ENCODE peak calls at places on chromosomes 16 and 17, in six cellular contexts. One of them, this sample, is unnamed.

GRCh38 chr16:27324851-27325301 is 11.1 kb downstream of the IL4R start:
- DNase-seq in fibroblast of the aortic adventitia: no peak
- DNase-seq in H7: peak; percentile 77
- DNase-seq in fibroblast of pulmonary artery: no peak
- DNase-seq in tibial nerve: no peak
- DNase-seq in A549: no peak
- DNase-seq in this sample: no peak

GRCh38 chr17:4329838-4330237 is 36.6 kb downstream of the UBE2G1 start:
- DNase-seq in fibroblast of the aortic adventitia: peak; percentile 87
- DNase-seq in tibial nerve: no peak
- DNase-seq in A549: peak; percentile 90
- DNase-seq in H7: no peak
- DNase-seq in fibroblast of pulmonary artery: peak; percentile 87
- DNase-seq in this sample: peak; percentile 73

GRCh38 chr16:58086381-58087208 is 42.6 kb downstream of the CFAP20 start:
- DNase-seq in A549: no peak
- DNase-seq in fibroblast of pulmonary artery: no peak
- DNase-seq in H7: no peak
- DNase-seq in tibial nerve: no peak
- DNase-seq in fibroblast of the aortic adventitia: no peak
- DNase-seq in this sample: no peak

GRCh38 chr16:9119795-9120194 is 28.4 kb downstream of the HAPSTR1 start:
- DNase-seq in fibroblast of pulmonary artery: peak; percentile 95
- DNase-seq in fibroblast of the aortic adventitia: peak; percentile 98
- DNase-seq in tibial nerve: no peak
- DNase-seq in A549: no peak
- DNase-seq in H7: no peak
- DNase-seq in this sample: no peak

GRCh38 chr17:73657473-73658116 is 13.3 kb upstream of the SDK2 start:
- DNase-seq in H7: peak; percentile 74
- DNase-seq in tibial nerve: no peak
- DNase-seq in fibroblast of the aortic adventitia: no peak
- DNase-seq in A549: peak; percentile 70
- DNase-seq in fibroblast of pulmonary artery: peak; percentile 17
- DNase-seq in this sample: peak; percentile 52

GRCh38 chr17:9912146-9913099 is 7.4 kb upstream of the RCVRN start:
- DNase-seq in A549: no peak
- DNase-seq in H7: no peak
- DNase-seq in fibroblast of the aortic adventitia: no peak
- DNase-seq in tibial nerve: no peak
- DNase-seq in fibroblast of pulmonary artery: no peak
- DNase-seq in this sample: no peak

GRCh38 chr17:75740631-75741077 is 19.4 kb downstream of the ITGB4 start:
- DNase-seq in A549: no peak
- DNase-seq in tibial nerve: no peak
- DNase-seq in H7: peak; percentile 78
- DNase-seq in fibroblast of pulmonary artery: no peak
- DNase-seq in fibroblast of the aortic adventitia: no peak
- DNase-seq in this sample: no peak

GRCh38 chr17:78338860-78339259 is 21.0 kb downstream of the SOCS3 start:
- DNase-seq in fibroblast of pulmonary artery: no peak
- DNase-seq in H7: no peak
- DNase-seq in tibial nerve: no peak
- DNase-seq in A549: no peak
- DNase-seq in fibroblast of the aortic adventitia: no peak
- DNase-seq in this sample: no peak

GRCh38 chr17:45376171-45376564 is 56.5 kb downstream of the ARHGAP27 start:
- DNase-seq in H7: peak; percentile 69
- DNase-seq in A549: no peak
- DNase-seq in fibroblast of the aortic adventitia: no peak
- DNase-seq in tibial nerve: no peak
- DNase-seq in fibroblast of pulmonary artery: no peak
- DNase-seq in this sample: no peak

GRCh38 chr17:81601525-81602120 is 35.3 kb downstream of the NPLOC4 start:
- DNase-seq in fibroblast of pulmonary artery: peak; percentile 86
- DNase-seq in H7: peak; percentile 83
- DNase-seq in tibial nerve: no peak
- DNase-seq in fibroblast of the aortic adventitia: peak; percentile 87
- DNase-seq in A549: peak; percentile 80
- DNase-seq in this sample: peak; percentile 74

GRCh38 chr17:43709210-43709609 is 47.5 kb upstream of the MEOX1 start:
- DNase-seq in tibial nerve: no peak
- DNase-seq in fibroblast of pulmonary artery: no peak
- DNase-seq in H7: no peak
- DNase-seq in fibroblast of the aortic adventitia: no peak
- DNase-seq in A549: no peak
- DNase-seq in this sample: no peak

GRCh38 chr17:29251969-29252866 is 5.6 kb downstream of the CRYBA1 start:
- DNase-seq in H7: peak; percentile 67
- DNase-seq in fibroblast of the aortic adventitia: peak; percentile 62
- DNase-seq in A549: peak; percentile 63
- DNase-seq in tibial nerve: no peak
- DNase-seq in fibroblast of pulmonary artery: peak; percentile 63
- DNase-seq in this sample: no peak

GRCh38 chr16:86566601-86566965 is at the start of gene FOXC2:
- DNase-seq in fibroblast of pulmonary artery: peak; percentile 96
- DNase-seq in tibial nerve: peak; percentile 87
- DNase-seq in H7: peak; percentile 96
- DNase-seq in fibroblast of the aortic adventitia: peak; percentile 96
- DNase-seq in A549: peak; percentile 49
- DNase-seq in this sample: peak; percentile 92

GRCh38 chr16:86566966-86567700 is 504 bp downstream of the FOXC2 start:
- DNase-seq in fibroblast of pulmonary artery: peak; percentile 66
- DNase-seq in tibial nerve: no peak
- DNase-seq in H7: peak; percentile 89
- DNase-seq in A549: no peak
- DNase-seq in fibroblast of the aortic adventitia: peak; percentile 71
- DNase-seq in this sample: no peak

GRCh38 chr16:86569843-86570447 is 3.3 kb downstream of the FOXC2 start:
- DNase-seq in A549: no peak
- DNase-seq in tibial nerve: no peak
- DNase-seq in fibroblast of the aortic adventitia: no peak
- DNase-seq in H7: no peak
- DNase-seq in fibroblast of pulmonary artery: no peak
- DNase-seq in this sample: peak; percentile 65

GRCh38 chr16:86568677-86569623 is 2.3 kb downstream of the FOXC2 start:
- DNase-seq in fibroblast of the aortic adventitia: no peak
- DNase-seq in tibial nerve: no peak
- DNase-seq in fibroblast of pulmonary artery: no peak
- DNase-seq in H7: no peak
- DNase-seq in A549: no peak
- DNase-seq in this sample: peak; percentile 54

DNA sequence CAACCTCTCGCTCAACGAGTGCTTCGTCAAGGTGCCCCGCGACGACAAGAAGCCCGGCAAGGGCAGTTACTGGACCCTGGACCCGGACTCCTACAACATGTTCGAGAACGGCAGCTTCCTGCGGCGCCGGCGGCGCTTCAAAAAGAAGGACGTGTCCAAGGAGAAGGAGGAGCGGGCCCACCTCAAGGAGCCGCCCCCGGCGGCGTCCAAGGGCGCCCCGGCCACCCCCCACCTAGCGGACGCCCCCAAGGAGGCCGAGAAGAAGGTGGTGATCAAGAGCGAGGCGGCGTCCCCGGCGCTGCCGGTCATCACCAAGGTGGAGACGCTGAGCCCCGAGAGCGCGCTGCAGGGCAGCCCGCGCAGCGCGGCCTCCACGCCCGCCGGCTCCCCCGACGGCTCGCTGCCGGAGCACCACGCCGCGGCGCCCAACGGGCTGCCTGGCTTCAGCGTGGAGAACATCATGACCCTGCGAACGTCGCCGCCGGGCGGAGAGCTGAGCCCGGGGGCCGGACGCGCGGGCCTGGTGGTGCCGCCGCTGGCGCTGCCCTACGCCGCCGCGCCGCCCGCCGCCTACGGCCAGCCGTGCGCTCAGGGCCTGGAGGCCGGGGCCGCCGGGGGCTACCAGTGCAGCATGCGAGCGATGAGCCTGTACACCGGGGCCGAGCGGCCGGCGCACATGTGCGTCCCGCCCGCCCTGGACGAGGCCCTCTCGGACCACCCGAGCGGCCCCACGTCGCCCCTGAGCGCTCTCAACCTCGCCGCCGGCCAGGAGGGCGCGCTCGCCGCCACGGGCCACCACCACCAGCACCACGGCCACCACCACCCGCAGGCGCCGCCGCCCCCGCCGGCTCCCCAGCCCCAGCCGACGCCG is 1.3 kb downstream of the FOXC2 start:
- DNase-seq in fibroblast of the aortic adventitia: peak; percentile 47
- DNase-seq in H7: peak; percentile 84
- DNase-seq in A549: no peak
- DNase-seq in tibial nerve: no peak
- DNase-seq in fibroblast of pulmonary artery: peak; percentile 61
- DNase-seq in this sample: no peak
- H3K4me3 ChIP-seq in fibroblast of the aortic adventitia: peak overlapping the region; percentile 85
- H3K4me3 ChIP-seq in H7: peak overlapping the region; percentile 37
- H3K4me3 ChIP-seq in A549: peak overlapping the region; percentile 35
- H3K4me3 ChIP-seq in tibial nerve: peak overlapping the region; percentile 42
- H3K4me3 ChIP-seq in fibroblast of pulmonary artery: peak overlapping the region; percentile 77
- H3K4me3 ChIP-seq in this sample: peak overlapping the region; percentile 82

GRCh38 chr17:20009302-20010098 is at the start of gene SPECC1:
- DNase-seq in H7: peak; percentile 96
- DNase-seq in tibial nerve: peak; percentile 82
- DNase-seq in fibroblast of the aortic adventitia: peak; percentile 47
- DNase-seq in A549: peak; percentile 48
- DNase-seq in fibroblast of pulmonary artery: peak; percentile 49
- DNase-seq in this sample: peak; percentile 78

GRCh38 chr17:20009052-20009301 is 182 bp upstream of the SPECC1 start:
- DNase-seq in tibial nerve: no peak
- DNase-seq in fibroblast of pulmonary artery: no peak
- DNase-seq in fibroblast of the aortic adventitia: peak; percentile 38
- DNase-seq in H7: no peak
- DNase-seq in A549: peak; percentile 76
- DNase-seq in this sample: no peak

GRCh38 chr17:20010099-20010863 is 1.1 kb downstream of the SPECC1 start:
- DNase-seq in A549: peak; percentile 65
- DNase-seq in fibroblast of the aortic adventitia: peak; percentile 70
- DNase-seq in tibial nerve: peak; percentile 42
- DNase-seq in H7: peak; percentile 52
- DNase-seq in fibroblast of pulmonary artery: peak; percentile 72
- DNase-seq in this sample: no peak

GRCh38 chr17:20012137-20012536 is 3.0 kb downstream of the SPECC1 start:
- DNase-seq in fibroblast of pulmonary artery: no peak
- DNase-seq in tibial nerve: no peak
- DNase-seq in fibroblast of the aortic adventitia: no peak
- DNase-seq in H7: no peak
- DNase-seq in A549: no peak
- DNase-seq in this sample: no peak

DNA sequence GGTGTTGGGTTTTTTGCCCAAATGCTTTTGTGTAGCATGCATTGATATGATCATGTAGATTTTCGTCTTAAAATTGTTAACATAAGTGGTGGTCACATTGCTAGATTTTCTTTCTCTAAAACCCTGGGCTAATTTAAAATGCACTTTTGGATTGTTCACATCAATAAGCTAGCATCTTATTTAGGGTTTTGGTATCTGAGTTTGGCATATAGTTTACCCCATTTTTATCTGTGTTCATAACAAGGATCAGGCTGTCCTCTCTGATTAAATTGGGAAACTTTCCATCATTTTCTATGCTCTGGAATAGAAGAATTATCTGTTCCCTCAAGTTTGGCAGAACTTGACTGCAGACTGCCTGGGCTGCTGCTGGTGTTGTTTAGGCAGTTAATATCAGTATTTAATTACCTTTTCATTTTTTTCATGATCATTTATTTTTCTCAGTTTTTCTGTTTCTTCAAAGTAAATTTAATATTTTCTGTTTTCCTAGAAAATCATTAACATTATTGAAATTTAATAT is 1.8 kb downstream of the SPECC1 start:
- DNase-seq in fibroblast of pulmonary artery: no peak
- DNase-seq in H7: no peak
- DNase-seq in A549: no peak
- DNase-seq in tibial nerve: no peak
- DNase-seq in fibroblast of the aortic adventitia: no peak
- DNase-seq in this sample: no peak
- H3K4me3 ChIP-seq in fibroblast of pulmonary artery: no peak overlapping the region
- H3K4me3 ChIP-seq in H7: no peak overlapping the region
- H3K4me3 ChIP-seq in A549: peak overlapping the region; percentile 63
- H3K4me3 ChIP-seq in tibial nerve: no peak overlapping the region
- H3K4me3 ChIP-seq in fibroblast of the aortic adventitia: no peak overlapping the region
- H3K4me3 ChIP-seq in this sample: no peak overlapping the region

DNA sequence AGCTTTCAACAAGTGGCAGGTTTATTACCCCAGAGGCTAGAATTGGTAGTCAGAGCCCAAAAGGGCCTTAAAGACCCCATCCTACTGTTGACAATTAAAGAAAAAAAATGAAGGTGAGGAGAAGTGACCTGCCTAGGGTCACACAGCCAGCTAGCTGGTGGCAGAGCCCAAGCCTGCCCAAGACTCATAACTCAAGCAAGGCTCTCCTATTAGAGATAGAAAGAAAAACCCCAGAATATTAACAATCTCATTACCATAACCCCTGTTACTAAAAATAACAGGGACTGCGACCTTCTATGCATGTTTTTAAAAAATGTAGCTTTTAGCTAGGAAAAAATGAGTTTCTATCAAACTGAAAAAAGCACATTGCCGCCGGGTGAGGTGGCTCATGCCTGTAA is 14.0 kb downstream of the HSPB9 start:
- DNase-seq in fibroblast of the aortic adventitia: no peak
- DNase-seq in fibroblast of pulmonary artery: no peak
- DNase-seq in A549: no peak
- DNase-seq in tibial nerve: no peak
- DNase-seq in H7: no peak
- DNase-seq in this sample: no peak
- H3K4me3 ChIP-seq in fibroblast of the aortic adventitia: no peak overlapping the region
- H3K4me3 ChIP-seq in fibroblast of pulmonary artery: no peak overlapping the region
- H3K4me3 ChIP-seq in A549: no peak overlapping the region
- H3K4me3 ChIP-seq in tibial nerve: no peak overlapping the region
- H3K4me3 ChIP-seq in H7: no peak overlapping the region
- H3K4me3 ChIP-seq in this sample: no peak overlapping the region

GRCh38 chr17:13332207-13332606 is 269.5 kb downstream of the HS3ST3A1 start:
- DNase-seq in H7: no peak
- DNase-seq in A549: no peak
- DNase-seq in fibroblast of pulmonary artery: no peak
- DNase-seq in fibroblast of the aortic adventitia: no peak
- DNase-seq in tibial nerve: no peak
- DNase-seq in this sample: no peak

GRCh38 chr17:13334374-13334773 is 267.4 kb downstream of the HS3ST3A1 start:
- DNase-seq in tibial nerve: no peak
- DNase-seq in fibroblast of pulmonary artery: no peak
- DNase-seq in H7: no peak
- DNase-seq in A549: no peak
- DNase-seq in fibroblast of the aortic adventitia: no peak
- DNase-seq in this sample: no peak

GRCh38 chr17:13333661-13334060 is 268.1 kb downstream of the HS3ST3A1 start:
- DNase-seq in H7: no peak
- DNase-seq in A549: no peak
- DNase-seq in fibroblast of the aortic adventitia: no peak
- DNase-seq in fibroblast of pulmonary artery: no peak
- DNase-seq in tibial nerve: no peak
- DNase-seq in this sample: no peak

GRCh38 chr17:13323990-13324389 is 277.7 kb downstream of the HS3ST3A1 start:
- DNase-seq in fibroblast of the aortic adventitia: peak; percentile 88
- DNase-seq in A549: no peak
- DNase-seq in fibroblast of pulmonary artery: peak; percentile 55
- DNase-seq in H7: no peak
- DNase-seq in tibial nerve: no peak
- DNase-seq in this sample: no peak

DNA sequence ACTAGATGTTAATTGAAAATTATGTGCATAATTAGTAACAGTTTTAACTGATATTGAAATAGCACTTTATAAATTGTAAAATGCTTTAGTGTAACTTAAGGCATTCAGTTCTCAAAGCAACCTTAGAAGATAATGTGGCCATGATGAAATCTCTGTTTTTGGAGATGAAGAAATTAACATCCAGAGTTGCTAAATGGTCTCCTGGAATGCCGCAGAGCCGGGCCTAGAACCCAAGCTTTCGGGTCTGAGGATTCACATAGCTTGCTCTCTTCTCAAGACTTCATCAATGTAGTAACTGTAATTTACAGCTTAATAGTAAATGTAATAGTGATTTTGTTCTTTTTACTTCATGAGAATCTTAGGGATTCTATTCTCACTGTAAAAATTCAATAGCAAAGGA is 272.3 kb downstream of the HS3ST3A1 start:
- DNase-seq in H7: no peak
- DNase-seq in fibroblast of the aortic adventitia: no peak
- DNase-seq in tibial nerve: no peak
- DNase-seq in fibroblast of pulmonary artery: no peak
- DNase-seq in A549: no peak
- DNase-seq in this sample: no peak
- H3K4me3 ChIP-seq in H7: no peak overlapping the region
- H3K4me3 ChIP-seq in fibroblast of the aortic adventitia: no peak overlapping the region
- H3K4me3 ChIP-seq in tibial nerve: no peak overlapping the region
- H3K4me3 ChIP-seq in fibroblast of pulmonary artery: no peak overlapping the region
- H3K4me3 ChIP-seq in A549: no peak overlapping the region
- H3K4me3 ChIP-seq in this sample: no peak overlapping the region